ENCODE peak calls at places on chromosomes 7 and 10, in five cellular contexts. E, S, U, B and R are unnamed samples.

GRCh38 chr7:3436746-3437145 is 135.7 kb downstream of the SDK1 start:
- DNase-seq in E (no peak), S (no peak), U (no peak), B (no peak), R (no peak)

GRCh38 chr7:111113263-111114017 is 22.5 kb downstream of the LRRN3 start:
- DNase-seq in S (no peak), B (peak; percentile 72), U (no peak), E (no peak), R (no peak)

GRCh38 chr7:39613577-39613976 is 9.8 kb upstream of the RALA start:
- DNase-seq in E (no peak), S (no peak), U (no peak), B (peak; percentile 61), R (no peak)

GRCh38 chr7:90720970-90721768 is 125.0 kb downstream of the CDK14 start:
- DNase-seq in B (peak; percentile 62), E (no peak), S (no peak), U (no peak), R (no peak)

GRCh38 chr7:111364413-111364812 is 197.9 kb downstream of the IMMP2L start:
- DNase-seq in E (no peak), U (no peak), S (no peak), B (peak; percentile 71), R (no peak)

GRCh38 chr7:5348134-5349004 is 65.6 kb downstream of the SLC29A4 start:
- DNase-seq in E (no peak), S (no peak), B (no peak), U (no peak), R (no peak)

GRCh38 chr7:45072131-45073030 is 16.4 kb downstream of the NACAD start:
- DNase-seq in B (no peak), E (no peak), U (no peak), S (no peak), R (no peak)

GRCh38 chr7:70380315-70381027 is 751.5 kb upstream of the GALNT17 start:
- DNase-seq in S (no peak), E (no peak), U (no peak), B (no peak), R (no peak)

GRCh38 chr7:132815696-132816334 is 239.5 kb upstream of the PLXNA4 start:
- DNase-seq in U (no peak), E (no peak), S (no peak), B (peak; percentile 2), R (no peak)

GRCh38 chr7:139845443-139845805 is 16.4 kb downstream of the TBXAS1 start:
- DNase-seq in U (no peak), B (no peak), S (no peak), E (no peak), R (no peak)

GRCh38 chr7:25642849-25643248 is 414.6 kb upstream of the NPVF start:
- DNase-seq in B (no peak), E (no peak), U (no peak), S (no peak), R (no peak)

GRCh38 chr7:103432713-103433112 is 13.3 kb downstream of the SLC26A5 start:
- DNase-seq in U (no peak), B (no peak), S (no peak), E (no peak), R (no peak)

GRCh38 chr7:139798221-139798620 is 20.4 kb upstream of the HIPK2 start:
- DNase-seq in B (no peak), S (no peak), U (no peak), E (no peak), R (no peak)

GRCh38 chr10:43099928-43100327 is 23.1 kb downstream of the RET start:
- DNase-seq in B (no peak), E (no peak), S (no peak), U (no peak), R (no peak)

GRCh38 chr7:151448261-151449252 is 8.6 kb upstream of the CRYGN start:
- DNase-seq in B (peak; percentile 64), S (peak; percentile 62), E (peak; percentile 80), U (no peak), R (no peak)

GRCh38 chr10:3126741-3127342 is 45.7 kb downstream of the PITRM1 start:
- DNase-seq in U (no peak), B (no peak), E (peak; percentile 82), S (no peak), R (peak; percentile 55)

GRCh38 chr7:138176060-138176459 is 99.8 kb downstream of the AKR1D1 start:
- DNase-seq in S (no peak), E (no peak), B (no peak), U (no peak), R (no peak)

GRCh38 chr10:56181607-56182006 is 179.5 kb downstream of the ZWINT start:
- DNase-seq in S (no peak), E (no peak), B (no peak), U (no peak), R (no peak)

GRCh38 chr7:26574476-26574875 is 282.8 kb downstream of the SNX10 start:
- DNase-seq in E (no peak), S (no peak), U (no peak), B (peak; percentile 62), R (no peak)

GRCh38 chr7:70032673-70033072 is 434.4 kb downstream of the AUTS2 start:
- DNase-seq in U (no peak), E (no peak), S (no peak), B (no peak), R (peak; percentile 41)

GRCh38 chr10:24306507-24306875 is 97.6 kb downstream of the KIAA1217 start:
- DNase-seq in U (no peak), B (no peak), S (no peak), E (peak; percentile 64), R (no peak)